ENCODE peak calls at places on chromosomes 6 and 20, in six cellular contexts. One of them, this sample, is unnamed.

GRCh38 chr20:63055575-63056235 is 48.9 kb upstream of the BHLHE23 start:
- DNase-seq in H4: no peak
- DNase-seq in Calu3: no peak
- DNase-seq in neural progenitor cell: no peak
- DNase-seq in neural crest cell: no peak
- DNase-seq in G401: no peak
- DNase-seq in this sample: no peak

GRCh38 chr6:15523679-15524630 is 138.9 kb downstream of the DTNBP1 start:
- DNase-seq in Calu3: no peak
- DNase-seq in G401: no peak
- DNase-seq in H4: no peak
- DNase-seq in neural progenitor cell: no peak
- DNase-seq in neural crest cell: no peak
- DNase-seq in this sample: no peak

GRCh38 chr6:36350681-36351091 is 14.0 kb upstream of the BNIP5 start:
- DNase-seq in G401: no peak
- DNase-seq in neural progenitor cell: no peak
- DNase-seq in H4: peak
- DNase-seq in Calu3: peak
- DNase-seq in neural crest cell: no peak
- DNase-seq in this sample: no peak

GRCh38 chr20:5908981-5909380 is 41.4 kb downstream of the TRMT6 start:
- DNase-seq in G401: no peak
- DNase-seq in Calu3: no peak
- DNase-seq in neural progenitor cell: no peak
- DNase-seq in H4: no peak
- DNase-seq in neural crest cell: no peak
- DNase-seq in this sample: no peak

GRCh38 chr6:72084992-72085569 is 198.7 kb downstream of the RIMS1 start:
- DNase-seq in H4: peak
- DNase-seq in neural crest cell: no peak
- DNase-seq in Calu3: no peak
- DNase-seq in neural progenitor cell: peak
- DNase-seq in G401: peak
- DNase-seq in this sample: peak

GRCh38 chr20:38651154-38651553 is 49.5 kb downstream of the ARHGAP40 start:
- DNase-seq in neural progenitor cell: no peak
- DNase-seq in neural crest cell: no peak
- DNase-seq in Calu3: peak
- DNase-seq in G401: no peak
- DNase-seq in H4: no peak
- DNase-seq in this sample: no peak

GRCh38 chr20:61135266-61135665 is 116.8 kb upstream of the CDH4 start:
- DNase-seq in neural progenitor cell: no peak
- DNase-seq in H4: no peak
- DNase-seq in G401: no peak
- DNase-seq in Calu3: no peak
- DNase-seq in neural crest cell: no peak
- DNase-seq in this sample: no peak

GRCh38 chr6:27518881-27519795 is 46.2 kb upstream of the ZNF184 start:
- DNase-seq in H4: peak
- DNase-seq in Calu3: peak
- DNase-seq in G401: peak
- DNase-seq in neural crest cell: peak
- DNase-seq in neural progenitor cell: peak
- DNase-seq in this sample: peak

GRCh38 chr6:109852713-109853112 is 125.4 kb upstream of the GPR6 start:
- DNase-seq in neural progenitor cell: no peak
- DNase-seq in Calu3: no peak
- DNase-seq in neural crest cell: no peak
- DNase-seq in H4: no peak
- DNase-seq in G401: no peak
- DNase-seq in this sample: no peak

GRCh38 chr6:139586273-139586672 is 211.8 kb upstream of the CITED2 start:
- DNase-seq in neural progenitor cell: no peak
- DNase-seq in G401: no peak
- DNase-seq in H4: no peak
- DNase-seq in Calu3: no peak
- DNase-seq in neural crest cell: no peak
- DNase-seq in this sample: no peak

GRCh38 chr6:165231581-165232276 is 77.7 kb downstream of the C6orf118 start:
- DNase-seq in Calu3: peak
- DNase-seq in H4: peak
- DNase-seq in G401: peak
- DNase-seq in neural crest cell: no peak
- DNase-seq in neural progenitor cell: peak
- DNase-seq in this sample: peak

GRCh38 chr6:145948328-145948727 is 15.8 kb downstream of the SHPRH start:
- DNase-seq in H4: no peak
- DNase-seq in Calu3: no peak
- DNase-seq in neural crest cell: no peak
- DNase-seq in G401: no peak
- DNase-seq in neural progenitor cell: no peak
- DNase-seq in this sample: no peak

GRCh38 chr20:44720617-44720993 is 5.4 kb downstream of the CCN5 start:
- DNase-seq in neural progenitor cell: no peak
- DNase-seq in neural crest cell: no peak
- DNase-seq in H4: peak
- DNase-seq in G401: peak
- DNase-seq in Calu3: peak
- DNase-seq in this sample: peak

GRCh38 chr20:20247234-20247633 is 120.7 kb upstream of the INSM1 start:
- DNase-seq in Calu3: no peak
- DNase-seq in neural crest cell: no peak
- DNase-seq in H4: no peak
- DNase-seq in neural progenitor cell: no peak
- DNase-seq in G401: no peak
- DNase-seq in this sample: no peak

GRCh38 chr6:85464260-85464644 is 14.4 kb downstream of the NT5E start:
- DNase-seq in Calu3: peak
- DNase-seq in neural progenitor cell: no peak
- DNase-seq in neural crest cell: no peak
- DNase-seq in G401: no peak
- DNase-seq in H4: peak
- DNase-seq in this sample: no peak

GRCh38 chr6:39823187-39823815 is 31.1 kb downstream of the DAAM2 start:
- DNase-seq in H4: no peak
- DNase-seq in G401: no peak
- DNase-seq in neural progenitor cell: no peak
- DNase-seq in neural crest cell: no peak
- DNase-seq in Calu3: no peak
- DNase-seq in this sample: peak

GRCh38 chr6:91376686-91377085 is 789.8 kb upstream of the MAP3K7 start:
- DNase-seq in Calu3: peak
- DNase-seq in H4: no peak
- DNase-seq in G401: peak
- DNase-seq in neural crest cell: no peak
- DNase-seq in neural progenitor cell: no peak
- DNase-seq in this sample: no peak

GRCh38 chr6:3315841-3316240 is 57.1 kb downstream of the PSMG4 start:
- DNase-seq in neural crest cell: no peak
- DNase-seq in G401: no peak
- DNase-seq in neural progenitor cell: no peak
- DNase-seq in H4: no peak
- DNase-seq in Calu3: no peak
- DNase-seq in this sample: no peak

GRCh38 chr6:86487660-86488221 is 449.6 kb upstream of the HTR1E start:
- DNase-seq in neural progenitor cell: no peak
- DNase-seq in H4: no peak
- DNase-seq in G401: no peak
- DNase-seq in Calu3: no peak
- DNase-seq in neural crest cell: no peak
- DNase-seq in this sample: no peak

This sample was measured in Ammon's horn.